ENCODE peak calls at places on chromosomes 13 and 19, in six cellular contexts. A, X, Y, B, C and J are unnamed samples.

GRCh38 chr13:97018029-97018819 is 23.9 kb upstream of the OXGR1 start:
- DNase-seq in A (peak; percentile 70), X (no peak), Y (peak; percentile 56), B (no peak), C (no peak), J (peak; percentile 36)

GRCh38 chr13:49248433-49249002 is 793 bp downstream of the CDADC1 start:
- DNase-seq in A (peak; percentile 50), X (no peak), Y (peak; percentile 5), B (peak; percentile 3), C (no peak), J (peak; percentile 4)

GRCh38 chr19:35065574-35065973 is 24.1 kb downstream of the HPN start:
- DNase-seq in A (no peak), X (no peak), Y (no peak), B (no peak), C (no peak), J (no peak)

GRCh38 chr13:98410591-98410990 is 166.3 kb downstream of the STK24 start:
- DNase-seq in A (no peak), X (no peak), Y (no peak), B (no peak), C (no peak), J (no peak)

GRCh38 chr19:45211751-45212381 is 33.3 kb downstream of the BLOC1S3 start:
- DNase-seq in A (peak; percentile 46), X (peak; percentile 73), Y (no peak), B (no peak), C (peak; percentile 94), J (no peak)

GRCh38 chr19:33660426-33661160 is 38.8 kb downstream of the CHST8 start:
- DNase-seq in A (no peak), X (no peak), Y (no peak), B (no peak), C (no peak), J (no peak)

GRCh38 chr19:15551183-15552004 is 43.1 kb downstream of the CYP4F22 start:
- DNase-seq in A (no peak), X (no peak), Y (peak; percentile 56), B (peak; percentile 47), C (peak; percentile 40), J (peak; percentile 38)

GRCh38 chr19:12789098-12789903 is 2.0 kb upstream of the JUNB start:
- DNase-seq in A (peak; percentile 28), X (no peak), Y (peak; percentile 50), B (no peak), C (no peak), J (no peak)

GRCh38 chr19:2477732-2478191 is 1.8 kb downstream of the GADD45B start:
- DNase-seq in A (peak; percentile 48), X (peak; percentile 36), Y (no peak), B (no peak), C (no peak), J (no peak)

GRCh38 chr13:71879129-71879535 is 12.1 kb upstream of the DACH1 start:
- DNase-seq in A (peak; percentile 75), X (peak; percentile 10), Y (peak; percentile 27), B (no peak), C (no peak), J (peak; percentile 27)

GRCh38 chr19:28319918-28320317 is 893.0 kb downstream of the UQCRFS1 start:
- DNase-seq in A (no peak), X (no peak), Y (no peak), B (no peak), C (no peak), J (no peak)

GRCh38 chr13:99610702-99611289 is 109.5 kb downstream of the TM9SF2 start:
- DNase-seq in A (no peak), X (no peak), Y (peak; percentile 17), B (no peak), C (no peak), J (no peak)

GRCh38 chr19:57099199-57099661 is 20.6 kb upstream of the USP29 start:
- DNase-seq in A (no peak), X (peak; percentile 22), Y (peak; percentile 49), B (peak; percentile 33), C (peak; percentile 49), J (peak; percentile 49)

GRCh38 chr13:58542530-58542929 is 911.0 kb downstream of the PCDH17 start:
- DNase-seq in A (no peak), X (no peak), Y (no peak), B (no peak), C (no peak), J (no peak)

GRCh38 chr19:703651-704446 is 4.9 kb upstream of the PALM start:
- DNase-seq in A (peak; percentile 22), X (no peak), Y (peak; percentile 95), B (peak; percentile 33), C (peak; percentile 84), J (peak; percentile 90)

GRCh38 chr13:44340508-44340907 is 33.1 kb upstream of the SERP2 start:
- DNase-seq in A (no peak), X (no peak), Y (no peak), B (no peak), C (no peak), J (no peak)

GRCh38 chr13:35954207-35954560 is 177.0 kb downstream of the DCLK1 start:
- DNase-seq in A (no peak), X (no peak), Y (no peak), B (no peak), C (no peak), J (no peak)

GRCh38 chr19:37691881-37692504 is 27.6 kb downstream of the ZNF607 start:
- DNase-seq in A (peak; percentile 90), X (peak; percentile 69), Y (peak; percentile 82), B (no peak), C (peak; percentile 63), J (peak; percentile 87)

GRCh38 chr13:90696254-90696653 is 651.2 kb upstream of the MIR17HG start:
- DNase-seq in A (no peak), X (no peak), Y (no peak), B (no peak), C (no peak), J (no peak)

GRCh38 chr19:8148410-8149231 is 771 bp downstream of the FBN3 start:
- DNase-seq in A (no peak), X (no peak), Y (peak; percentile 47), B (no peak), C (no peak), J (no peak)

GRCh38 chr19:47107201-47107952 is 6.2 kb downstream of the ZC3H4 start:
- DNase-seq in A (peak; percentile 57), X (no peak), Y (peak; percentile 49), B (no peak), C (peak; percentile 32), J (peak; percentile 93)

GRCh38 chr13:98315902-98316301 is 138.8 kb upstream of the RNF113B start:
- DNase-seq in A (no peak), X (no peak), Y (no peak), B (no peak), C (no peak), J (no peak)

GRCh38 chr19:18157465-18158063 is 4.6 kb downstream of the PIK3R2 start:
- DNase-seq in A (no peak), X (peak; percentile 72), Y (no peak), B (no peak), C (no peak), J (no peak)

GRCh38 chr13:107884564-107884963 is 330.8 kb downstream of the LIG4 start:
- DNase-seq in A (no peak), X (no peak), Y (no peak), B (no peak), C (no peak), J (no peak)

GRCh38 chr13:48038763-48039162 is 1.2 kb downstream of the NUDT15 start:
- DNase-seq in A (no peak), X (no peak), Y (no peak), B (no peak), C (no peak), J (no peak)

GRCh38 chr13:105928048-105928447 is 607.4 kb downstream of the EFNB2 start:
- DNase-seq in A (no peak), X (no peak), Y (no peak), B (no peak), C (no peak), J (no peak)
- TF ChIP-seq POLR2A in A (no peak), X (no peak), Y (no peak), B (no peak), C (no peak), J (no peak)

GRCh38 chr19:49685845-49686332 is 3.5 kb upstream of the ADM5 start:
- DNase-seq in A (no peak), X (no peak), Y (no peak), B (no peak), C (no peak), J (no peak)
- TF ChIP-seq POLR2A in A (no peak), X (no peak), Y (peak; percentile 53), B (no peak), C (no peak), J (no peak)

GRCh38 chr19:10681658-10682057 is 19.6 kb upstream of the QTRT1 start:
- DNase-seq in A (no peak), X (no peak), Y (no peak), B (no peak), C (no peak), J (no peak)

GRCh38 chr19:10677796-10678195 is 23.4 kb upstream of the QTRT1 start:
- DNase-seq in A (no peak), X (peak; percentile 65), Y (no peak), B (no peak), C (peak; percentile 82), J (no peak)

GRCh38 chr19:10680545-10681135 is 20.6 kb upstream of the QTRT1 start:
- DNase-seq in A (no peak), X (no peak), Y (no peak), B (no peak), C (no peak), J (no peak)

GRCh38 chr19:10679743-10680142 is 21.5 kb upstream of the QTRT1 start:
- DNase-seq in A (no peak), X (no peak), Y (no peak), B (no peak), C (no peak), J (no peak)

DNA sequence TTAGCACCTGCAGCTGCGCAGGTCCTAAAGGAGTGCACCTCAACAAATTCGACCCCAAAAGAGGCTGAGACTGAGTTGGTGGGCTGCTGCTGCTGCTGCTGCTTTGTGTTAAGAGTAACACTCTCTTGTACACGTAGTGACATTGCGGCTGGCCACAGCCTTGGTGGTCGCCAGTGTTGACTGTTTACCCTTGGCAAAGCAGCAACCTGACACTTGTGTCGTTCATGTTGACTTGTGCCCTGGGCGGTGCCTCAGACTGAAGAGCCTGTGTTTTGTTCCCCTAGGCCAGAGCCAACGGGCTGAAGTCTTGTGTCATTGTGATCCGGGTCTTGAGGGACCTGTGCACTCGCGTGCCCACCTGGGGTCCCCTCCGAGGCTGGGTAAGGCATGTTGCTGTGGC is 22.4 kb upstream of the QTRT1 start:
- DNase-seq in A (no peak), X (no peak), Y (no peak), B (no peak), C (no peak), J (no peak)
- TF ChIP-seq POLR2A in A (no peak), X (no peak), Y (no peak), B (no peak), C (no peak), J (no peak)

DNA sequence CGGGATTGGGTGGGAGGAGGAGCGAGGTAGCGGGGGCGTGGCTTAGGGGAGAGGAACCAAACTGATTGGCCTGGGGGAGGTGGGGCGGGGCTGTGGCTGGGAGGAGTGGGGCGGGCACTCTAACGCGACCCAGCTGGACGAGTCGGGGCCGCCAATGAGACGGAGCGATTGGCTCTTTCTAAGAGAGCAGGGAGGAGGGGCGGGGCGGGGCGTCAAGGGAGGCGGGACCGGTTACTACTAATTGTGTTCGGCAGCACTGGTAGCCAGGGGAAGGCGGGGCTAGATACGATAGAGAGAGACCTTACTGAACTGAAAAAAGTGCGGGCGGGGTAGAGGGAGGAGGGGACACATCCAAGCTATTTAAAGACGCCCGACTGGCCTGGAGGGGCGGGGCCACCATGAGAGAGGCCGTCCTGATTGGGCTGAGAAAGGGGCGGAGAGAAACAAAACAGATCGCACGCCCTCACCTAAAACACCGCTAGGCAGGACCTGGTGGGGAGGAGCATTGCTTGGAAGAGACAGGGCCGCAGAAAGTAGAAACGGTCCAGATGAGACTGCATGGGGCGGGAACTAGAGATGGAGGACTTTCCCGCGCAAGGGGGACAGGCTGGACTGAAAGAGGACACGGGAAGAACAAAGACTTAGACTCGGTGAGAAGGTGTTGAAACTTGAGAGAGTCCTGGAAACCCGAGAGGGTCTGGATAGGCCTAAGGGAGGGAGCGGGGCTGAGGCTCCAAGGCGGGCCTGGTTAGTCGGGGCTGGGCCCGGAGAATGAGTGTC is at the start of gene KCNC3:
- DNase-seq in A (peak; percentile 99), X (peak; percentile 100), Y (peak; percentile 100), B (peak; percentile 99), C (peak; percentile 99), J (peak; percentile 100)
- TF ChIP-seq POLR2A in A (no peak), X (peak; percentile 87), Y (peak; percentile 89), B (no peak), C (no peak), J (peak; percentile 45)